ENCODE peak calls at places on chromosomes 3 and 15, in ten cellular contexts. One of them, this sample, is unnamed.

GRCh38 chr3:95097493-95097892 is 1034.6 kb downstream of the NSUN3 start:
- DNase-seq in CD8-positive, alpha-beta T cell: no peak
- DNase-seq in Jurkat, Clone E6-1: no peak
- DNase-seq in NCI-H345: no peak
- DNase-seq in PC-9: no peak
- DNase-seq in fibroblast of the conjunctiva: no peak
- DNase-seq in NCI-H2081: no peak
- DNase-seq in amniotic stem cell: no peak
- DNase-seq in fibroblast of lung: no peak
- DNase-seq in astrocyte of the hippocampus: peak
- DNase-seq in this sample: no peak

GRCh38 chr3:25493246-25493645 is 65.2 kb downstream of the RARB start:
- DNase-seq in CD8-positive, alpha-beta T cell: no peak
- DNase-seq in Jurkat, Clone E6-1: no peak
- DNase-seq in NCI-H345: no peak
- DNase-seq in PC-9: no peak
- DNase-seq in fibroblast of the conjunctiva: no peak
- DNase-seq in NCI-H2081: no peak
- DNase-seq in amniotic stem cell: no peak
- DNase-seq in fibroblast of lung: peak
- DNase-seq in astrocyte of the hippocampus: peak
- DNase-seq in this sample: peak

GRCh38 chr3:142081178-142081577 is 68.2 kb downstream of the TFDP2 start:
- DNase-seq in CD8-positive, alpha-beta T cell: no peak
- DNase-seq in Jurkat, Clone E6-1: no peak
- DNase-seq in NCI-H345: no peak
- DNase-seq in PC-9: no peak
- DNase-seq in fibroblast of the conjunctiva: no peak
- DNase-seq in NCI-H2081: no peak
- DNase-seq in amniotic stem cell: no peak
- DNase-seq in fibroblast of lung: no peak
- DNase-seq in astrocyte of the hippocampus: no peak
- DNase-seq in this sample: no peak

GRCh38 chr3:125511420-125512094 is 8.4 kb downstream of the SNX4 start:
- DNase-seq in CD8-positive, alpha-beta T cell: no peak
- DNase-seq in Jurkat, Clone E6-1: no peak
- DNase-seq in NCI-H345: no peak
- DNase-seq in PC-9: no peak
- DNase-seq in fibroblast of the conjunctiva: no peak
- DNase-seq in NCI-H2081: no peak
- DNase-seq in amniotic stem cell: no peak
- DNase-seq in fibroblast of lung: no peak
- DNase-seq in astrocyte of the hippocampus: no peak
- DNase-seq in this sample: peak

GRCh38 chr3:35946121-35946856 is 307.0 kb downstream of the ARPP21 start:
- DNase-seq in CD8-positive, alpha-beta T cell: no peak
- DNase-seq in Jurkat, Clone E6-1: peak
- DNase-seq in NCI-H345: peak
- DNase-seq in PC-9: no peak
- DNase-seq in fibroblast of the conjunctiva: peak
- DNase-seq in NCI-H2081: peak
- DNase-seq in amniotic stem cell: peak
- DNase-seq in fibroblast of lung: peak
- DNase-seq in astrocyte of the hippocampus: peak
- DNase-seq in this sample: peak

GRCh38 chr3:29759443-29760033 is 478.7 kb downstream of the RBMS3 start:
- DNase-seq in CD8-positive, alpha-beta T cell: no peak
- DNase-seq in Jurkat, Clone E6-1: no peak
- DNase-seq in NCI-H345: no peak
- DNase-seq in PC-9: no peak
- DNase-seq in fibroblast of the conjunctiva: peak
- DNase-seq in NCI-H2081: peak
- DNase-seq in amniotic stem cell: no peak
- DNase-seq in fibroblast of lung: peak
- DNase-seq in astrocyte of the hippocampus: peak
- DNase-seq in this sample: peak

GRCh38 chr3:195918176-195918575 is 9.8 kb upstream of the TNK2 start:
- DNase-seq in CD8-positive, alpha-beta T cell: no peak
- DNase-seq in Jurkat, Clone E6-1: no peak
- DNase-seq in NCI-H345: no peak
- DNase-seq in PC-9: no peak
- DNase-seq in fibroblast of the conjunctiva: no peak
- DNase-seq in NCI-H2081: no peak
- DNase-seq in amniotic stem cell: no peak
- DNase-seq in fibroblast of lung: no peak
- DNase-seq in astrocyte of the hippocampus: no peak
- DNase-seq in this sample: no peak

GRCh38 chr3:187025656-187026320 is 95.5 kb downstream of the ST6GAL1 start:
- DNase-seq in CD8-positive, alpha-beta T cell: no peak
- DNase-seq in Jurkat, Clone E6-1: no peak
- DNase-seq in NCI-H345: no peak
- DNase-seq in PC-9: no peak
- DNase-seq in fibroblast of the conjunctiva: no peak
- DNase-seq in NCI-H2081: no peak
- DNase-seq in amniotic stem cell: no peak
- DNase-seq in fibroblast of lung: no peak
- DNase-seq in astrocyte of the hippocampus: no peak
- DNase-seq in this sample: no peak

GRCh38 chr3:146640955-146641867 is 36.1 kb upstream of the PLSCR5 start:
- DNase-seq in CD8-positive, alpha-beta T cell: no peak
- DNase-seq in Jurkat, Clone E6-1: peak
- DNase-seq in NCI-H345: peak
- DNase-seq in PC-9: no peak
- DNase-seq in fibroblast of the conjunctiva: peak
- DNase-seq in NCI-H2081: peak
- DNase-seq in amniotic stem cell: peak
- DNase-seq in fibroblast of lung: peak
- DNase-seq in astrocyte of the hippocampus: peak
- DNase-seq in this sample: peak

GRCh38 chr15:67385971-67386370 is 131.4 kb downstream of the IQCH start:
- DNase-seq in CD8-positive, alpha-beta T cell: no peak
- DNase-seq in Jurkat, Clone E6-1: no peak
- DNase-seq in NCI-H345: no peak
- DNase-seq in PC-9: no peak
- DNase-seq in fibroblast of the conjunctiva: no peak
- DNase-seq in NCI-H2081: no peak
- DNase-seq in amniotic stem cell: no peak
- DNase-seq in fibroblast of lung: no peak
- DNase-seq in astrocyte of the hippocampus: no peak
- DNase-seq in this sample: no peak

GRCh38 chr3:128382221-128382807 is 84.4 kb downstream of the DNAJB8 start:
- DNase-seq in CD8-positive, alpha-beta T cell: no peak
- DNase-seq in Jurkat, Clone E6-1: no peak
- DNase-seq in NCI-H345: no peak
- DNase-seq in PC-9: no peak
- DNase-seq in fibroblast of the conjunctiva: no peak
- DNase-seq in NCI-H2081: no peak
- DNase-seq in amniotic stem cell: no peak
- DNase-seq in fibroblast of lung: no peak
- DNase-seq in astrocyte of the hippocampus: peak
- DNase-seq in this sample: no peak

GRCh38 chr15:80849308-80849707 is 70.1 kb downstream of the CEMIP start:
- DNase-seq in CD8-positive, alpha-beta T cell: no peak
- DNase-seq in Jurkat, Clone E6-1: no peak
- DNase-seq in NCI-H345: no peak
- DNase-seq in PC-9: peak
- DNase-seq in fibroblast of the conjunctiva: peak
- DNase-seq in NCI-H2081: no peak
- DNase-seq in amniotic stem cell: peak
- DNase-seq in fibroblast of lung: peak
- DNase-seq in astrocyte of the hippocampus: peak
- DNase-seq in this sample: peak

GRCh38 chr15:80489030-80489594 is 84.9 kb downstream of the ARNT2 start:
- DNase-seq in CD8-positive, alpha-beta T cell: no peak
- DNase-seq in Jurkat, Clone E6-1: no peak
- DNase-seq in NCI-H345: no peak
- DNase-seq in PC-9: no peak
- DNase-seq in fibroblast of the conjunctiva: peak
- DNase-seq in NCI-H2081: no peak
- DNase-seq in amniotic stem cell: peak
- DNase-seq in fibroblast of lung: peak
- DNase-seq in astrocyte of the hippocampus: no peak
- DNase-seq in this sample: peak

GRCh38 chr15:95501865-95502264 is 828.6 kb upstream of the NR2F2 start:
- DNase-seq in CD8-positive, alpha-beta T cell: no peak
- DNase-seq in Jurkat, Clone E6-1: no peak
- DNase-seq in NCI-H345: no peak
- DNase-seq in PC-9: no peak
- DNase-seq in fibroblast of the conjunctiva: no peak
- DNase-seq in NCI-H2081: no peak
- DNase-seq in amniotic stem cell: no peak
- DNase-seq in fibroblast of lung: no peak
- DNase-seq in astrocyte of the hippocampus: no peak
- DNase-seq in this sample: no peak

This sample was measured in astrocyte of the spinal cord.